ENCODE peak calls at places on chromosomes 2 and 18, in five cellular contexts. One of them, this sample, is unnamed.
A peak's percentile ranks its signal among the peaks of the same experiment; 100 is the strongest.

GRCh38 chr2:59589881-59590280 is 963.6 kb downstream of the BCL11A start:
- DNase-seq in pons: no peak
- DNase-seq in central memory CD4-positive, alpha-beta T cell: no peak
- DNase-seq in A172: no peak
- DNase-seq in ELR: no peak
- DNase-seq in this sample: no peak

GRCh38 chr2:149715005-149715592 is 127.5 kb upstream of the MMADHC start:
- DNase-seq in pons: no peak
- DNase-seq in central memory CD4-positive, alpha-beta T cell: no peak
- DNase-seq in A172: peak; percentile 79
- DNase-seq in ELR: peak; percentile 72
- DNase-seq in this sample: peak; percentile 33

GRCh38 chr18:50286391-50287027 is 983 bp downstream of the CXXC1 start:
- DNase-seq in pons: no peak
- DNase-seq in central memory CD4-positive, alpha-beta T cell: no peak
- DNase-seq in A172: peak; percentile 60
- DNase-seq in ELR: peak; percentile 83
- DNase-seq in this sample: no peak

GRCh38 chr18:74082476-74083070 is 65.1 kb downstream of the FBXO15 start:
- DNase-seq in pons: peak; percentile 82
- DNase-seq in central memory CD4-positive, alpha-beta T cell: peak; percentile 51
- DNase-seq in A172: no peak
- DNase-seq in ELR: peak; percentile 57
- DNase-seq in this sample: peak; percentile 2

GRCh38 chr2:44100351-44100750 is 68.3 kb upstream of the PPM1B start:
- DNase-seq in pons: no peak
- DNase-seq in central memory CD4-positive, alpha-beta T cell: no peak
- DNase-seq in A172: peak; percentile 97
- DNase-seq in ELR: peak; percentile 98
- DNase-seq in this sample: peak; percentile 94

GRCh38 chr2:119476301-119477117 is 44.9 kb downstream of the TMEM37 start:
- DNase-seq in pons: peak; percentile 35
- DNase-seq in central memory CD4-positive, alpha-beta T cell: peak; percentile 1
- DNase-seq in A172: peak; percentile 70
- DNase-seq in ELR: peak; percentile 74
- DNase-seq in this sample: no peak

GRCh38 chr2:7838636-7839035 is 843.2 kb upstream of the ID2 start:
- DNase-seq in pons: no peak
- DNase-seq in central memory CD4-positive, alpha-beta T cell: no peak
- DNase-seq in A172: peak; percentile 9
- DNase-seq in ELR: peak; percentile 13
- DNase-seq in this sample: no peak

GRCh38 chr2:78979380-78980238 is 45.9 kb upstream of the REG3G start:
- DNase-seq in pons: peak; percentile 66
- DNase-seq in central memory CD4-positive, alpha-beta T cell: no peak
- DNase-seq in A172: peak; percentile 52
- DNase-seq in ELR: peak; percentile 8
- DNase-seq in this sample: no peak

GRCh38 chr2:200275281-200276103 is 31.0 kb upstream of the SPATS2L start:
- DNase-seq in pons: no peak
- DNase-seq in central memory CD4-positive, alpha-beta T cell: no peak
- DNase-seq in A172: no peak
- DNase-seq in ELR: no peak
- DNase-seq in this sample: no peak

GRCh38 chr18:44763327-44763726 is 82.6 kb downstream of the SETBP1 start:
- DNase-seq in pons: no peak
- DNase-seq in central memory CD4-positive, alpha-beta T cell: no peak
- DNase-seq in A172: no peak
- DNase-seq in ELR: no peak
- DNase-seq in this sample: no peak

GRCh38 chr18:59707306-59707705 is 10.1 kb upstream of the CCBE1 start:
- DNase-seq in pons: no peak
- DNase-seq in central memory CD4-positive, alpha-beta T cell: no peak
- DNase-seq in A172: no peak
- DNase-seq in ELR: no peak
- DNase-seq in this sample: no peak

GRCh38 chr2:128178650-128179460 is 87.9 kb downstream of the UGGT1 start:
- DNase-seq in pons: peak; percentile 88
- DNase-seq in central memory CD4-positive, alpha-beta T cell: peak; percentile 23
- DNase-seq in A172: peak; percentile 86
- DNase-seq in ELR: peak; percentile 70
- DNase-seq in this sample: peak; percentile 20

GRCh38 chr2:176080540-176081355 is 3.0 kb downstream of the EVX2 start:
- DNase-seq in pons: no peak
- DNase-seq in central memory CD4-positive, alpha-beta T cell: no peak
- DNase-seq in A172: no peak
- DNase-seq in ELR: peak; percentile 6
- DNase-seq in this sample: no peak

GRCh38 chr2:109222825-109223471 is 93.9 kb downstream of the SH3RF3 start:
- DNase-seq in pons: no peak
- DNase-seq in central memory CD4-positive, alpha-beta T cell: no peak
- DNase-seq in A172: no peak
- DNase-seq in ELR: no peak
- DNase-seq in this sample: no peak

GRCh38 chr2:54106631-54107454 is 8.6 kb upstream of the ACYP2 start:
- DNase-seq in pons: peak; percentile 82
- DNase-seq in central memory CD4-positive, alpha-beta T cell: peak; percentile 38
- DNase-seq in A172: peak; percentile 71
- DNase-seq in ELR: peak; percentile 71
- DNase-seq in this sample: peak; percentile 11

GRCh38 chr2:150357770-150358467 is 129.5 kb downstream of the RND3 start:
- DNase-seq in pons: no peak
- DNase-seq in central memory CD4-positive, alpha-beta T cell: no peak
- DNase-seq in A172: no peak
- DNase-seq in ELR: no peak
- DNase-seq in this sample: no peak

GRCh38 chr2:147197754-147198153 is 647.1 kb upstream of the ACVR2A start:
- DNase-seq in pons: no peak
- DNase-seq in central memory CD4-positive, alpha-beta T cell: no peak
- DNase-seq in A172: no peak
- DNase-seq in ELR: no peak
- DNase-seq in this sample: no peak

GRCh38 chr2:40210968-40211353 is 240.9 kb downstream of the SLC8A1 start:
- DNase-seq in pons: no peak
- DNase-seq in central memory CD4-positive, alpha-beta T cell: no peak
- DNase-seq in A172: no peak
- DNase-seq in ELR: no peak
- DNase-seq in this sample: no peak

GRCh38 chr2:104744537-104744936 is 109.4 kb upstream of the POU3F3 start:
- DNase-seq in pons: no peak
- DNase-seq in central memory CD4-positive, alpha-beta T cell: no peak
- DNase-seq in A172: no peak
- DNase-seq in ELR: no peak
- DNase-seq in this sample: no peak

GRCh38 chr2:39379643-39380524 is 57.2 kb downstream of the MAP4K3 start:
- DNase-seq in pons: peak; percentile 91
- DNase-seq in central memory CD4-positive, alpha-beta T cell: no peak
- DNase-seq in A172: peak; percentile 63
- DNase-seq in ELR: peak; percentile 75
- DNase-seq in this sample: peak; percentile 34

GRCh38 chr2:63699549-63699839 is 110.7 kb downstream of the MDH1 start:
- DNase-seq in pons: no peak
- DNase-seq in central memory CD4-positive, alpha-beta T cell: no peak
- DNase-seq in A172: peak; percentile 55
- DNase-seq in ELR: peak; percentile 49
- DNase-seq in this sample: no peak

GRCh38 chr18:35117951-35118411 is 76.8 kb downstream of the MAPRE2 start:
- DNase-seq in pons: peak; percentile 69
- DNase-seq in central memory CD4-positive, alpha-beta T cell: no peak
- DNase-seq in A172: peak; percentile 46
- DNase-seq in ELR: no peak
- DNase-seq in this sample: peak; percentile 24

GRCh38 chr2:191148766-191149165 is 2.0 kb downstream of the STAT4 start:
- DNase-seq in pons: no peak
- DNase-seq in central memory CD4-positive, alpha-beta T cell: peak; percentile 74
- DNase-seq in A172: no peak
- DNase-seq in ELR: no peak
- DNase-seq in this sample: no peak

GRCh38 chr2:128305555-128306080 is 13.1 kb downstream of the HS6ST1 start:
- DNase-seq in pons: no peak
- DNase-seq in central memory CD4-positive, alpha-beta T cell: no peak
- DNase-seq in A172: no peak
- DNase-seq in ELR: peak; percentile 11
- DNase-seq in this sample: no peak

GRCh38 chr2:153043385-153043784 is 325.0 kb downstream of the ARL6IP6 start:
- DNase-seq in pons: no peak
- DNase-seq in central memory CD4-positive, alpha-beta T cell: no peak
- DNase-seq in A172: no peak
- DNase-seq in ELR: peak; percentile 2
- DNase-seq in this sample: no peak

GRCh38 chr2:86225581-86225980 is 26.3 kb downstream of the MRPL35 start:
- DNase-seq in pons: peak; percentile 37
- DNase-seq in central memory CD4-positive, alpha-beta T cell: peak; percentile 15
- DNase-seq in A172: no peak
- DNase-seq in ELR: peak; percentile 40
- DNase-seq in this sample: no peak

GRCh38 chr2:99101697-99102096 is 39.8 kb upstream of the C2orf15 start:
- DNase-seq in pons: peak; percentile 59
- DNase-seq in central memory CD4-positive, alpha-beta T cell: no peak
- DNase-seq in A172: no peak
- DNase-seq in ELR: peak; percentile 17
- DNase-seq in this sample: no peak

GRCh38 chr2:42128731-42129486 is 40.2 kb upstream of the EML4 start:
- DNase-seq in pons: peak; percentile 21
- DNase-seq in central memory CD4-positive, alpha-beta T cell: no peak
- DNase-seq in A172: peak; percentile 96
- DNase-seq in ELR: peak; percentile 87
- DNase-seq in this sample: peak; percentile 46

This sample was measured in AG09309.